ENCODE peak calls at places on chromosomes 3 and 15, in six cellular contexts. W is IMR-90, I is SK-N-SH, V is K562, B is HepG2, J is GM12878. X is an unnamed sample.

GRCh38 chr15:31262143-31262530 is 64.5 kb upstream of the KLF13 start:
- DNase-seq in W (no peak), I (no peak), V (no peak), B (no peak), J (no peak), X (no peak)

GRCh38 chr15:86541540-86541939 is 461.9 kb downstream of the AGBL1 start:
- DNase-seq in W (no peak), I (no peak), V (no peak), B (no peak), J (no peak), X (no peak)

GRCh38 chr3:17431477-17432045 is 310.9 kb downstream of the TBC1D5 start:
- DNase-seq in W (peak), I (no peak), V (no peak), B (no peak), J (no peak), X (no peak)

GRCh38 chr3:101836907-101837598 is 12.3 kb upstream of the NFKBIZ start:
- DNase-seq in W (peak), I (no peak), V (no peak), B (no peak), J (no peak), X (no peak)

GRCh38 chr15:79724312-79724711 is 172.5 kb downstream of the MTHFS start:
- DNase-seq in W (peak), I (no peak), V (no peak), B (no peak), J (no peak), X (no peak)

GRCh38 chr3:160413613-160414248 is 14.3 kb downstream of the SMC4 start:
- DNase-seq in W (peak), I (peak), V (peak), B (peak), J (peak), X (peak)

GRCh38 chr15:92391640-92392039 is 2.0 kb upstream of the ST8SIA2 start:
- DNase-seq in W (peak), I (no peak), V (no peak), B (peak), J (no peak), X (peak)

GRCh38 chr3:167887096-167887495 is 151.6 kb downstream of the SERPINI1 start:
- DNase-seq in W (peak), I (no peak), V (no peak), B (peak), J (no peak), X (peak)

GRCh38 chr3:157089455-157090221 is 70.3 kb downstream of the CCNL1 start:
- DNase-seq in W (peak), I (no peak), V (peak), B (no peak), J (peak), X (peak)

GRCh38 chr3:186425788-186426730 is 64.0 kb upstream of the DGKG start:
- DNase-seq in W (peak), I (no peak), V (peak), B (no peak), J (no peak), X (peak)

GRCh38 chr3:42982645-42983412 is 3.7 kb downstream of the GASK1A start:
- DNase-seq in W (no peak), I (no peak), V (no peak), B (no peak), J (no peak), X (no peak)

GRCh38 chr3:139328356-139328755 is 15.5 kb upstream of the MRPS22 start:
- DNase-seq in W (no peak), I (no peak), V (no peak), B (no peak), J (no peak), X (no peak)

GRCh38 chr3:13279532-13279910 is 140.6 kb downstream of the NUP210 start:
- DNase-seq in W (no peak), I (no peak), V (no peak), B (no peak), J (no peak), X (no peak)

GRCh38 chr3:132318451-132318850 is 1.2 kb downstream of the ACP3 start:
- DNase-seq in W (peak), I (no peak), V (no peak), B (no peak), J (no peak), X (no peak)

GRCh38 chr15:38117781-38118180 is 134.9 kb upstream of the SPRED1 start:
- DNase-seq in W (no peak), I (no peak), V (no peak), B (no peak), J (no peak), X (no peak)

GRCh38 chr3:55488398-55489055 is 1.4 kb upstream of the WNT5A start:
- DNase-seq in W (peak), I (peak), V (peak), B (no peak), J (peak), X (peak)

GRCh38 chr15:98649621-98649995 is 1.3 kb downstream of the IGF1R start:
- DNase-seq in W (no peak), I (peak), V (peak), B (no peak), J (no peak), X (peak)

GRCh38 chr15:98648654-98649537 is 557 bp downstream of the IGF1R start:
- DNase-seq in W (peak), I (peak), V (peak), B (no peak), J (no peak), X (no peak)

GRCh38 chr15:98646546-98647025 is 1.8 kb upstream of the IGF1R start:
- DNase-seq in W (no peak), I (no peak), V (no peak), B (no peak), J (no peak), X (no peak)

GRCh38 chr15:98647774-98648653 is at the start of gene IGF1R:
- DNase-seq in W (peak), I (peak), V (peak), B (peak), J (no peak), X (peak)

GRCh38 chr15:98647026-98647773 is 1.1 kb upstream of the IGF1R start:
- DNase-seq in W (peak), I (peak), V (peak), B (peak), J (no peak), X (peak)
- TF ChIP-seq SMC3 in W (peak), I (peak), V (no peak), B (no peak), J (no peak), X (peak)

GRCh38 chr3:195007794-195008193 is 263.2 kb downstream of the XXYLT1 start:
- DNase-seq in W (no peak), I (no peak), V (no peak), B (no peak), J (no peak), X (no peak)

GRCh38 chr3:195005251-195005620 is 265.7 kb downstream of the XXYLT1 start:
- DNase-seq in W (no peak), I (no peak), V (no peak), B (no peak), J (no peak), X (no peak)

GRCh38 chr3:195008816-195009215 is 262.1 kb downstream of the XXYLT1 start:
- DNase-seq in W (no peak), I (no peak), V (no peak), B (no peak), J (no peak), X (no peak)

GRCh38 chr3:195005759-195006555 is 265.0 kb downstream of the XXYLT1 start:
- DNase-seq in W (no peak), I (no peak), V (no peak), B (no peak), J (no peak), X (no peak)

GRCh38 chr3:195007151-195007550 is 263.8 kb downstream of the XXYLT1 start:
- DNase-seq in W (no peak), I (no peak), V (no peak), B (no peak), J (no peak), X (no peak)
- TF ChIP-seq SMC3 in W (no peak), I (no peak), V (no peak), B (no peak), J (no peak), X (no peak)

GRCh38 chr3:192917258-192917507 is 473 bp downstream of the MB21D2 start:
- DNase-seq in W (no peak), I (no peak), V (no peak), B (no peak), J (no peak), X (no peak)
- TF ChIP-seq SMC3 in W (no peak), I (no peak), V (no peak), B (no peak), J (no peak), X (no peak)

DNA sequence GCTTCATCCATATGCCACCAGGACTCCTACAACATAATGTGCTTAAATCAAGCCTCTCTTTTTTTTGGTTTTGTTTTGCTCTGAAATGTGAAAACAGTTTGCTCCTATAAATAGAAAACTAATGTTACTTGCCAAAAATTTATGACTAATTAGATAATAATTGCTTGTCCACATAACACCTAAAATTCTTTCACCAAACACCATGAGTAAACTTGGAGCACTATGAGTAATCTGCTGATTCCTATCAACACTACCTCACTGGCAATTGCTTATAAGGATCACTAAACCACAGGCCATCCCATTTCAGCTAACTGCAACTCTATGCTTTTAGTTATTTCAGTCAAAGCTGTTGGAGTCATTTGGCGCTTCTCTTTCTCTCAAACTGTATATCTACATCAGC is 252.7 kb downstream of the EPHA3 start:
- DNase-seq in W (peak), I (no peak), V (no peak), B (no peak), J (no peak), X (no peak)
- TF ChIP-seq SMC3 in W (no peak), I (no peak), V (no peak), B (no peak), J (no peak), X (no peak)

GRCh38 chr15:52651868-52652267 is 27.3 kb downstream of the ATOSA start:
- DNase-seq in W (peak), I (peak), V (peak), B (peak), J (no peak), X (peak)

GRCh38 chr15:52651114-52651513 is 28.1 kb downstream of the ATOSA start:
- DNase-seq in W (no peak), I (no peak), V (no peak), B (no peak), J (no peak), X (no peak)

GRCh38 chr15:52652286-52652685 is 26.9 kb downstream of the ATOSA start:
- DNase-seq in W (no peak), I (no peak), V (no peak), B (no peak), J (no peak), X (no peak)

GRCh38 chr15:52652984-52653383 is 26.2 kb downstream of the ATOSA start:
- DNase-seq in W (peak), I (no peak), V (no peak), B (no peak), J (no peak), X (peak)

DNA sequence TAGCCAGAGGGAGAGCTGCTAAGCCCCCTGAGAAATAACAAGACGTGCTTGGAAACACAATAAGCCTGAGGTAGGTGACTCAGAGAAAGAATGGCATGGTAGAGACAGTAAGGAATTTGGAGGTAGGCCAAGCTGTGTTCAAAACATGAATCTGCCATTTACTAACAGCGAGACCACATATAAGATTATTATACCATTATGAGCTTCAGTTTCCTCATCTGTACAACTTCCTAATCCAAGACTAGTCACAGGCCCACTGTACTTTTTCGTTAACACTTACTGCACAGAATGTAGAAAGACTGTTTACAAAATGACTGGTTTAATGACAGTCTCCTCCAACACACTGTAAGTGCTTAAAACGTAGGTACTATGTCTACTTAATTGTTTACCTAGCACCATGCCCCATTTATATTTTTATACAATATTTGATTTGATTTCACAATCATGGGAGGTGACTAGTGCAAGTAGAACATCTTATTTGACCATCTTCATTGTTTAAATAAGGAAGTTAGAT is 25.7 kb downstream of the ATOSA start:
- DNase-seq in W (peak), I (no peak), V (no peak), B (no peak), J (no peak), X (peak)
- TF ChIP-seq SMC3 in W (no peak), I (no peak), V (no peak), B (no peak), J (no peak), X (no peak)

GRCh38 chr3:143010024-143010423 is 8.7 kb downstream of the U2SURP start:
- DNase-seq in W (peak), I (no peak), V (no peak), B (no peak), J (no peak), X (no peak)
- TF ChIP-seq SMC3 in W (no peak), I (no peak), V (no peak), B (no peak), J (no peak), X (no peak)

DNA sequence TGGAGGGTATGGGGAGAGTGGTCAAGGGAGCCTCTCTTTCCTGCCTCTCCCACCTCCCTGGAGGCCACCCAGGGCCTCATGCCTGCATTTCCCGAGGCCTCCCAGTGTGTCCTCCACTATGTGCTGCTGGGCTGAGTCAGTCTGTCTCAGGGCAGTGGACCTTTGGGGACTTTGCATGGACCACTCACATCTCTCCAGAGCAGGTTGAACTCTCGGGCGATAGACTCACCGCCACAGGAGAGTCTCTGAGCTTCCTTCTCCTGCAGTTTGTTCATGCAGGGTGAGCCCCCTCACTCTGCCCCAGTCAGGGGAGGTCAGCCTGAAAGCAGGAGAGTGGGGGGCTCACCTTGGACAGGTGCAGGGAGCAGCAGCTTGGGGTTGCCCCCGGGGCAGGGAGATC is 60.5 kb upstream of the SEC22A start:
- DNase-seq in W (no peak), I (no peak), V (no peak), B (no peak), J (no peak), X (no peak)
- TF ChIP-seq SMC3 in W (no peak), I (no peak), V (no peak), B (no peak), J (no peak), X (no peak)

DNA sequence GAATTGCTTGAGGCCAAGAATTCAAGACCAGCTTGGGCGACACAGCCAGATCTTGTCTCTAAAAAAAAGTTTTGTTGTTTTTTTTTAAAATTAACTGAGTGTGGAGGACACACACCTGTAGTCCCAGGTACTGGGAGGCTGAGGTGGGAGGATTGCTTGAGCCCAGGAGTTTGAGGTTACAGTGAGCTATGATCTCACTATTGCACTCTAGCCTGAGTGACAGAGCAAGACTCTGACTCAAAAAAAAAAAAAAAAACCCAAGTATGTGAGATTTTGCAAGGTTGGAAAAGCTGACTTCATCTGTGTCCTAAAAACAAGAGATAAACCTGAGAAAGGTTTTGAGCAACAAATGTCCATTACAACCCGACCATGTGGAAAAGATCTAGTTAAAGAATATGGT is 5.4 kb upstream of the TOPBP1 start:
- DNase-seq in W (no peak), I (no peak), V (no peak), B (no peak), J (no peak), X (no peak)
- TF ChIP-seq SMC3 in W (no peak), I (no peak), V (no peak), B (no peak), J (no peak), X (no peak)